ENCODE peak calls at places on chromosomes 5 and 9, in five cellular contexts. One of them, this sample, is unnamed.

GRCh38 chr9:112059145-112059979 is 115.7 kb downstream of the SUSD1 start:
- DNase-seq in upper lobe of right lung: no peak
- DNase-seq in ovary: no peak
- DNase-seq in endothelial cell of umbilical vein: peak; percentile 92
- DNase-seq in adrenal gland: peak; percentile 69
- DNase-seq in this sample: peak; percentile 63

GRCh38 chr9:6433405-6433804 is 20.4 kb downstream of the UHRF2 start:
- DNase-seq in upper lobe of right lung: no peak
- DNase-seq in endothelial cell of umbilical vein: peak; percentile 60
- DNase-seq in ovary: no peak
- DNase-seq in adrenal gland: no peak
- DNase-seq in this sample: no peak

GRCh38 chr5:52007230-52007858 is 624.1 kb downstream of the ISL1 start:
- DNase-seq in endothelial cell of umbilical vein: peak; percentile 48
- DNase-seq in adrenal gland: peak; percentile 34
- DNase-seq in ovary: no peak
- DNase-seq in upper lobe of right lung: no peak
- DNase-seq in this sample: peak; percentile 26

GRCh38 chr5:142972064-142972463 is 201.9 kb downstream of the ARHGAP26 start:
- DNase-seq in endothelial cell of umbilical vein: no peak
- DNase-seq in upper lobe of right lung: no peak
- DNase-seq in ovary: no peak
- DNase-seq in adrenal gland: no peak
- DNase-seq in this sample: no peak

GRCh38 chr9:129309041-129309430 is 131.0 kb upstream of the IER5L start:
- DNase-seq in upper lobe of right lung: peak; percentile 41
- DNase-seq in ovary: no peak
- DNase-seq in endothelial cell of umbilical vein: no peak
- DNase-seq in adrenal gland: no peak
- DNase-seq in this sample: no peak

GRCh38 chr9:126517751-126518261 is 95.9 kb upstream of the LMX1B start:
- DNase-seq in upper lobe of right lung: no peak
- DNase-seq in ovary: no peak
- DNase-seq in adrenal gland: no peak
- DNase-seq in endothelial cell of umbilical vein: no peak
- DNase-seq in this sample: no peak

GRCh38 chr5:136020383-136021015 is 8.3 kb upstream of the TGFBI start:
- DNase-seq in ovary: no peak
- DNase-seq in endothelial cell of umbilical vein: peak; percentile 25
- DNase-seq in upper lobe of right lung: no peak
- DNase-seq in adrenal gland: peak; percentile 27
- DNase-seq in this sample: peak; percentile 55

GRCh38 chr9:14228602-14229001 is 85.3 kb downstream of the NFIB start:
- DNase-seq in upper lobe of right lung: no peak
- DNase-seq in endothelial cell of umbilical vein: no peak
- DNase-seq in adrenal gland: no peak
- DNase-seq in ovary: no peak
- DNase-seq in this sample: no peak

GRCh38 chr9:135484460-135485277 is 5.1 kb downstream of the PPP1R26 start:
- DNase-seq in ovary: no peak
- DNase-seq in adrenal gland: no peak
- DNase-seq in endothelial cell of umbilical vein: no peak
- DNase-seq in upper lobe of right lung: no peak
- DNase-seq in this sample: no peak

GRCh38 chr9:135487281-135488012 is 7.9 kb downstream of the PPP1R26 start:
- DNase-seq in upper lobe of right lung: no peak
- DNase-seq in adrenal gland: no peak
- DNase-seq in endothelial cell of umbilical vein: no peak
- DNase-seq in ovary: no peak
- DNase-seq in this sample: no peak

GRCh38 chr9:135485832-135486231 is 6.2 kb downstream of the PPP1R26 start:
- DNase-seq in upper lobe of right lung: no peak
- DNase-seq in adrenal gland: no peak
- DNase-seq in ovary: no peak
- DNase-seq in endothelial cell of umbilical vein: no peak
- DNase-seq in this sample: no peak

GRCh38 chr9:135486267-135487065 is 6.9 kb downstream of the PPP1R26 start:
- DNase-seq in adrenal gland: no peak
- DNase-seq in endothelial cell of umbilical vein: no peak
- DNase-seq in upper lobe of right lung: no peak
- DNase-seq in ovary: no peak
- DNase-seq in this sample: no peak

GRCh38 chr9:135485385-135485784 is 5.8 kb downstream of the PPP1R26 start:
- DNase-seq in endothelial cell of umbilical vein: no peak
- DNase-seq in adrenal gland: no peak
- DNase-seq in ovary: no peak
- DNase-seq in upper lobe of right lung: no peak
- DNase-seq in this sample: no peak
- H3K36me3 ChIP-seq in endothelial cell of umbilical vein: no peaks in the 10 kb centered on the region
- H3K36me3 ChIP-seq in adrenal gland: no peaks in the 10 kb centered on the region
- H3K36me3 ChIP-seq in ovary: no peaks in the 10 kb centered on the region
- H3K36me3 ChIP-seq in upper lobe of right lung: peaks cover 58% of the 10 kb centered on the region
- H3K36me3 ChIP-seq in this sample: no peaks in the 10 kb centered on the region

GRCh38 chr5:80960531-80961375 is 590 bp downstream of the RASGRF2 start:
- DNase-seq in ovary: peak; percentile 68
- DNase-seq in endothelial cell of umbilical vein: peak; percentile 25
- DNase-seq in adrenal gland: no peak
- DNase-seq in upper lobe of right lung: peak; percentile 69
- DNase-seq in this sample: no peak
- TF ChIP-seq CTCF in ovary: no peak
- TF ChIP-seq CTCF in endothelial cell of umbilical vein: no peak
- TF ChIP-seq CTCF in adrenal gland: no peak
- TF ChIP-seq CTCF in upper lobe of right lung: peak; percentile 10
- TF ChIP-seq CTCF in this sample: no peak

GRCh38 chr9:89450213-89450612 is 47.7 kb downstream of the SEMA4D start:
- DNase-seq in ovary: no peak
- DNase-seq in adrenal gland: no peak
- DNase-seq in endothelial cell of umbilical vein: no peak
- DNase-seq in upper lobe of right lung: no peak
- DNase-seq in this sample: no peak
- H3K36me3 ChIP-seq in ovary: no peaks in the 10 kb centered on the region
- H3K36me3 ChIP-seq in adrenal gland: no peaks in the 10 kb centered on the region
- H3K36me3 ChIP-seq in endothelial cell of umbilical vein: no peaks in the 10 kb centered on the region
- H3K36me3 ChIP-seq in upper lobe of right lung: no peaks in the 10 kb centered on the region
- H3K36me3 ChIP-seq in this sample: no peaks in the 10 kb centered on the region

GRCh38 chr9:100449420-100449819 is 22.5 kb downstream of the MSANTD3 start:
- DNase-seq in adrenal gland: no peak
- DNase-seq in ovary: no peak
- DNase-seq in upper lobe of right lung: no peak
- DNase-seq in endothelial cell of umbilical vein: no peak
- DNase-seq in this sample: no peak

GRCh38 chr9:100443781-100444768 is 17.1 kb downstream of the MSANTD3 start:
- DNase-seq in ovary: no peak
- DNase-seq in adrenal gland: no peak
- DNase-seq in upper lobe of right lung: no peak
- DNase-seq in endothelial cell of umbilical vein: no peak
- DNase-seq in this sample: no peak

GRCh38 chr9:100445161-100445902 is 18.4 kb downstream of the MSANTD3 start:
- DNase-seq in adrenal gland: no peak
- DNase-seq in upper lobe of right lung: no peak
- DNase-seq in endothelial cell of umbilical vein: no peak
- DNase-seq in ovary: no peak
- DNase-seq in this sample: no peak

GRCh38 chr9:100448266-100448665 is 21.3 kb downstream of the MSANTD3 start:
- DNase-seq in ovary: no peak
- DNase-seq in endothelial cell of umbilical vein: no peak
- DNase-seq in upper lobe of right lung: no peak
- DNase-seq in adrenal gland: no peak
- DNase-seq in this sample: no peak

DNA sequence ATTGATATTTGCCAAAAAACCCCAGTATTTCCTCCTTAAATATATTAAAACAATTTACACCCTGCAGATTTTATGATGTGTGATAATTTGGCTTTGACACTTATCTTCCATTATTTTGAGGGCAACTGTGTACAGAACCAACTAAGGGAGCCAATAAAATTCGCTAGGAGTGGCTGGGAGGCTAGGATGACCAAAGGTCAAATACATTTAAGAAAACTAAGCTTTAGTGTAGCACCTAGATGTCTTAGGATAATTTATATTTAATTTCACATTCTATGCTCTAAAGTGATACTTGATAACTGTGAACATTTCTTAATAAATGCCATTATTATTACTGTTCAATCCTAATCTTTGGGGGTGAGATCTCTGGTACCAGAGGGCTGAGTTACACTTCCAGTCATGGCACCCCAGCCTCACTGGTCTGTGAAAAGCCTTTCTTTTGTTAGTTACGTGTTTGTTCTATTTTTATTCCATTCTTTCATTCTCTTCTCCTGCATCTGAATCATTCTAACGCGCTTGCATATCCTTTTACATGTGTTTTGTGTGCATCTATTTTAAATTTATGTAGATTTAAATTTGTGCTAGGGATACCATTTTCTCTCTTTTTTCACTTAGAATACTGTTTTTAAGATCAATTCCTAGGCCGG is 19.1 kb downstream of the MSANTD3 start:
- DNase-seq in adrenal gland: no peak
- DNase-seq in upper lobe of right lung: no peak
- DNase-seq in ovary: no peak
- DNase-seq in endothelial cell of umbilical vein: no peak
- DNase-seq in this sample: no peak
- TF ChIP-seq CTCF in adrenal gland: no peak
- TF ChIP-seq CTCF in upper lobe of right lung: no peak
- TF ChIP-seq CTCF in ovary: no peak
- TF ChIP-seq CTCF in endothelial cell of umbilical vein: no peak
- TF ChIP-seq CTCF in this sample: no peak

DNA sequence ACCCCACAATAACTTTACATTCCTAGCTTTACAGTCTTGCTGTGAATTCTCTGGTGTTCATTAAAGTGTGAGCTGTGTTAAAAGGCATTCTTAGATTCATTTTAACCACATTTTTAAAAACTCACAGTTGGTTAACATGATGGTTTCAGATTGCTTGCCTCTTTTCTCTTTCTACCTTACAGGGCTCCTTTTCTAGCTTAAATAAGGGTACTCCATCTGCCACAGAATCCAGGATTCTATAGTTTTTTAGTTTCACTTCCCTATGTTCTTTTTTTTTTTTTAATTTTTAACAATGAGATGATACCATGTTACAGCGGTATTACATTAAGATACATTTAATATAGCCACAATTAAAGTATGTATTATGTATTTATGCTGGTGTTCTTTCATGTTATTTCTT is 3.9 kb upstream of the FBXO4 start:
- DNase-seq in ovary: no peak
- DNase-seq in adrenal gland: no peak
- DNase-seq in endothelial cell of umbilical vein: no peak
- DNase-seq in upper lobe of right lung: no peak
- DNase-seq in this sample: no peak
- H3K36me3 ChIP-seq in ovary: no peaks in the 10 kb centered on the region
- H3K36me3 ChIP-seq in adrenal gland: no peaks in the 10 kb centered on the region
- H3K36me3 ChIP-seq in endothelial cell of umbilical vein: peaks cover 5% of the 10 kb centered on the region
- H3K36me3 ChIP-seq in upper lobe of right lung: peaks cover 56% of the 10 kb centered on the region
- H3K36me3 ChIP-seq in this sample: peaks cover 8% of the 10 kb centered on the region

GRCh38 chr5:74334434-74335364 is 305.8 kb downstream of the ENC1 start:
- DNase-seq in upper lobe of right lung: no peak
- DNase-seq in ovary: no peak
- DNase-seq in endothelial cell of umbilical vein: peak; percentile 28
- DNase-seq in adrenal gland: no peak
- DNase-seq in this sample: no peak
- TF ChIP-seq CTCF in upper lobe of right lung: no peak
- TF ChIP-seq CTCF in ovary: no peak
- TF ChIP-seq CTCF in endothelial cell of umbilical vein: no peak
- TF ChIP-seq CTCF in adrenal gland: no peak
- TF ChIP-seq CTCF in this sample: no peak

GRCh38 chr5:38452201-38452600 is 104.2 kb downstream of the LIFR start:
- DNase-seq in adrenal gland: no peak
- DNase-seq in upper lobe of right lung: no peak
- DNase-seq in ovary: no peak
- DNase-seq in endothelial cell of umbilical vein: no peak
- DNase-seq in this sample: no peak
- H3K36me3 ChIP-seq in adrenal gland: no peaks in the 10 kb centered on the region
- H3K36me3 ChIP-seq in upper lobe of right lung: no peaks in the 10 kb centered on the region
- H3K36me3 ChIP-seq in ovary: no peaks in the 10 kb centered on the region
- H3K36me3 ChIP-seq in endothelial cell of umbilical vein: no peaks in the 10 kb centered on the region
- H3K36me3 ChIP-seq in this sample: no peaks in the 10 kb centered on the region

DNA sequence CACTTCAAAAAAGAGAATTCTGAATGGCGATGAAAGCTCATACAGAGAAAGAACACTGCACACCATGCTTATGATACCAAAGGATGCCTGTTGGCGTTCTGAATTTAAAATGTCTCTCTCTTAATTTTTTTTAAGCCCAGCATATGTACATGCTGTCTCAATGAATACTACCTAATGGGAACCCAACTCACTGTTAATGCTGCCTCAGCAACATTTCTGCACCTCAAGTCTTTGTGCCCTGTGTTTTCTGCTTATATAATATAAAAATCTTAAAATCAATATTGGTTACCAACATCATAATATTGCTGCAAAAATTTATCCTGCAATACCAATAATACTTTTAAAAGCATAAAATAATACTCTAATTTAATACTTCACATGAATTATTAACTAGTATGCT is 44.1 kb upstream of the POU5F2 start:
- DNase-seq in ovary: no peak
- DNase-seq in upper lobe of right lung: no peak
- DNase-seq in adrenal gland: no peak
- DNase-seq in endothelial cell of umbilical vein: no peak
- DNase-seq in this sample: no peak
- TF ChIP-seq CTCF in ovary: no peak
- TF ChIP-seq CTCF in upper lobe of right lung: no peak
- TF ChIP-seq CTCF in adrenal gland: no peak
- TF ChIP-seq CTCF in endothelial cell of umbilical vein: no peak
- TF ChIP-seq CTCF in this sample: no peak

GRCh38 chr9:15498246-15499018 is 12.3 kb downstream of the PSIP1 start:
- DNase-seq in endothelial cell of umbilical vein: no peak
- DNase-seq in adrenal gland: no peak
- DNase-seq in upper lobe of right lung: no peak
- DNase-seq in ovary: no peak
- DNase-seq in this sample: no peak

GRCh38 chr9:15501803-15502202 is 9.0 kb downstream of the PSIP1 start:
- DNase-seq in ovary: no peak
- DNase-seq in endothelial cell of umbilical vein: no peak
- DNase-seq in upper lobe of right lung: no peak
- DNase-seq in adrenal gland: no peak
- DNase-seq in this sample: no peak

GRCh38 chr9:15501179-15501578 is 9.6 kb downstream of the PSIP1 start:
- DNase-seq in upper lobe of right lung: no peak
- DNase-seq in adrenal gland: no peak
- DNase-seq in endothelial cell of umbilical vein: peak; percentile 72
- DNase-seq in ovary: no peak
- DNase-seq in this sample: no peak

GRCh38 chr9:15499108-15499507 is 11.7 kb downstream of the PSIP1 start:
- DNase-seq in ovary: no peak
- DNase-seq in adrenal gland: no peak
- DNase-seq in endothelial cell of umbilical vein: no peak
- DNase-seq in upper lobe of right lung: no peak
- DNase-seq in this sample: no peak
- H3K36me3 ChIP-seq in ovary: no peaks in the 10 kb centered on the region
- H3K36me3 ChIP-seq in adrenal gland: no peaks in the 10 kb centered on the region
- H3K36me3 ChIP-seq in endothelial cell of umbilical vein: peaks cover 2% of the 10 kb centered on the region
- H3K36me3 ChIP-seq in upper lobe of right lung: peaks cover 7% of the 10 kb centered on the region
- H3K36me3 ChIP-seq in this sample: no peaks in the 10 kb centered on the region

This sample was measured in body of pancreas.